ENCODE peak calls at places on chromosomes 5 and 9, in six cellular contexts. U is H1, B is A549, P is GM12878, Z is K562, X is HepG2. W is an unnamed sample.

GRCh38 chr5:111252799-111253564 is 28.8 kb downstream of the CAMK4 start:
- DNase-seq in U (no peak), B (no peak), P (no peak), Z (no peak), X (no peak), W (no peak)

GRCh38 chr5:14225173-14225834 is 82.2 kb downstream of the TRIO start:
- DNase-seq in U (no peak), B (no peak), P (no peak), Z (no peak), X (no peak), W (no peak)

GRCh38 chr5:78821519-78821918 is 163.6 kb downstream of the ARSB start:
- DNase-seq in U (no peak), B (no peak), P (no peak), Z (no peak), X (no peak), W (no peak)

GRCh38 chr9:94672811-94673487 is 33.6 kb upstream of the FBP1 start:
- DNase-seq in U (no peak), B (peak), P (no peak), Z (no peak), X (no peak), W (no peak)

GRCh38 chr5:43215073-43215631 is 23.1 kb downstream of the NIM1K start:
- DNase-seq in U (no peak), B (no peak), P (no peak), Z (no peak), X (no peak), W (no peak)

GRCh38 chr9:80811662-80812061 is 877.7 kb downstream of the TLE1 start:
- DNase-seq in U (no peak), B (no peak), P (no peak), Z (no peak), X (no peak), W (no peak)

GRCh38 chr5:107673106-107673367 is 2.3 kb upstream of the EFNA5 start:
- DNase-seq in U (no peak), B (no peak), P (no peak), Z (no peak), X (no peak), W (no peak)

GRCh38 chr9:89969156-89969566 is 364.3 kb downstream of the GADD45G start:
- DNase-seq in U (no peak), B (no peak), P (no peak), Z (no peak), X (peak), W (no peak)

GRCh38 chr9:74846771-74847170 is 41.0 kb downstream of the TRPM6 start:
- DNase-seq in U (no peak), B (peak), P (no peak), Z (no peak), X (peak), W (no peak)

GRCh38 chr5:146541956-146542849 is 26.2 kb upstream of the GPR151 start:
- DNase-seq in U (peak), B (peak), P (no peak), Z (peak), X (peak), W (peak)

GRCh38 chr5:181203842-181204560 is 995 bp downstream of the TRIM7 start:
- DNase-seq in U (no peak), B (peak), P (no peak), Z (peak), X (no peak), W (peak)

GRCh38 chr5:181205735-181206401 is 872 bp upstream of the TRIM7 start:
- DNase-seq in U (no peak), B (no peak), P (no peak), Z (no peak), X (no peak), W (no peak)

GRCh38 chr5:181203093-181203711 is 1.8 kb downstream of the TRIM7 start:
- DNase-seq in U (no peak), B (no peak), P (no peak), Z (no peak), X (no peak), W (no peak)

GRCh38 chr5:181205402-181205734 is 372 bp upstream of the TRIM7 start:
- DNase-seq in U (no peak), B (no peak), P (no peak), Z (no peak), X (no peak), W (no peak)

DNA sequence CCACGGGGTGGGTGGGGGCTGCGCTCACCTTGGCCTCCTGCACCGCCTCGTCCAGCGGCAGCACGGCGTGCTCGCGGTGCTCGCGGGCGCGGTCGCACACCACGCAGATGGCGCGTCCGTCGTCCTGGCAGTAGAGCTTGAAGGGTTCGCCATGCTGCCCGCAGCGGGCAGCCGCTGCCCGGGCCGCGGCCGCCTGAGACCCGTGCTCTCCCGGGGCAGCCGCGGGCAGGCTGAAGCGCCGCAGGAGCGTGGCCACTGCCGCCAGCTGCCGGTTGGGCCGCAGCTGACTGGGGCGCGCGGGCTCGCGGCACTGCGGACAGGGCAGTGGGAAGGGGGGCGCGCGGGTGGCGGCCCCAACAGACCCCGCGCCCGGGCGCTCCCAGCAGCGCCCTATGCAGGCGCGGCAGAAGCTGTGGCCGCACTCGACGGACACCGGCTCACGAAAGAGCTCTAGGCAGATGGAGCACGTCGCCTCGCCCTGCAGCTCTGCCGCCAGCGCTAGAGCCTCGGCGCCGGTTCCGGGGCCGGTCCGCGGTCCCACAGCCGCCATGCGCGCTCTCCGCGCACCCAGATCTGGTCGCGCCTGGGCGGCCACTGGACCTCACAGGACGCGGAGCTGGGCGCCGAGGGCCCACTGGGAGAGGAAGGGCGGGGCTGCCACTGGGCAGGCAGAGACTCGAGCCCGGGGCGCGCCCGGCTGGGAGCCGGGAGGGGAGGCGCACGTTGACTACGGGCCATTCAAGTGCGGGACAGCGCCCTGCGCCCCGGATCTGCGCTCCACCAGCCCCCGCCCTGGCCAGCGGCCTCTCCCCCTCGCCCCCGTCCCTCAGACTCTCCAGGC is at the start of gene TRIM7:
- DNase-seq in U (no peak), B (peak), P (no peak), Z (peak), X (no peak), W (peak)
- TF ChIP-seq CHD2 in U (no peak), B (no peak), P (no peak), Z (no peak), X (no peak), W (no peak)

GRCh38 chr5:168713051-168713450 is 133.9 kb upstream of the PANK3 start:
- DNase-seq in U (no peak), B (no peak), P (no peak), Z (no peak), X (no peak), W (no peak)
- TF ChIP-seq CTCF in U (no peak), B (no peak), P (no peak), Z (no peak), X (no peak), W (no peak)

GRCh38 chr5:132678735-132679134 is 4.9 kb downstream of the IL4 start:
- DNase-seq in U (no peak), B (no peak), P (no peak), Z (no peak), X (no peak), W (no peak)

GRCh38 chr5:132679166-132679565 is 5.4 kb downstream of the IL4 start:
- DNase-seq in U (no peak), B (no peak), P (no peak), Z (no peak), X (no peak), W (no peak)

GRCh38 chr5:132680780-132681475 is 7.1 kb downstream of the IL4 start:
- DNase-seq in U (no peak), B (no peak), P (no peak), Z (no peak), X (no peak), W (no peak)

GRCh38 chr5:132681476-132681831 is 7.7 kb downstream of the IL4 start:
- DNase-seq in U (no peak), B (no peak), P (no peak), Z (no peak), X (no peak), W (no peak)

DNA sequence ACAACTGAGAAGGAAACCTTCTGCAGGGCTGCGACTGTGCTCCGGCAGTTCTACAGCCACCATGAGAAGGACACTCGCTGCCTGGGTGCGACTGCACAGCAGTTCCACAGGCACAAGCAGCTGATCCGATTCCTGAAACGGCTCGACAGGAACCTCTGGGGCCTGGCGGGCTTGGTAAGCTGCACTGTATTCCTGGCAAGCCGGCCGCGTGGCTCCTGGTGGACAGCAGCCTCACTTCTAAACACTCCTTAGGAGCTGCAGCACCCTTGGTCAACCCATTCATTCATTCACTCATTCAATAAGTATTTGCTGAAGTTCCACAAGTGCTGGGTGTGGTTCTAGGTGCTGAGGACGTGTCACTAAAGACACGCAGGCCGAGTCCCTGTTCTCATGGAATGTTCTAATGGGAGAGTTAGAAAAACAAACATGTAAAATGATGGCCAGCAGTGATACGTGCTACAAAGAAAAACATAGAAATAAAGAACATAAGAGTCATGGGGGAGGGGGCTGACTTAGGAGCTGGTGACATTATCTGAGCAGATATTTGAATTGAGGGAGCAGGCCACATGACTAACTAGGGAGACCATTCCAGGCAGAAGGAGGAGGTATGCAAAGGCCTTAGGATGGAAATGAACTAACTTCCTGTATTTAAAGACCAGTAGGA is 6.1 kb downstream of the IL4 start:
- DNase-seq in U (no peak), B (no peak), P (no peak), Z (no peak), X (no peak), W (no peak)
- TF ChIP-seq RAD21 in U (no peak), B (no peak), P (no peak), Z (no peak), X (no peak), W (no peak)

GRCh38 chr9:111759762-111760639 is 34.7 kb downstream of the SHOC1 start:
- DNase-seq in U (no peak), B (peak), P (peak), Z (peak), X (peak), W (peak)

GRCh38 chr9:111766066-111766465 is 28.7 kb downstream of the SHOC1 start:
- DNase-seq in U (no peak), B (no peak), P (no peak), Z (no peak), X (no peak), W (no peak)

GRCh38 chr9:111762546-111762945 is 32.2 kb downstream of the SHOC1 start:
- DNase-seq in U (no peak), B (no peak), P (no peak), Z (no peak), X (no peak), W (no peak)
- TF ChIP-seq CHD2 in U (no peak), B (no peak), P (no peak), Z (no peak), X (no peak), W (no peak)